ENCODE peak calls at places on chromosome 2, in eight cellular contexts. X is BE2C; N is substantia nigra; T is AG04449; I is AG08395; V is activated CD8-positive, alpha-beta memory T cell treated with anti-CD3 and anti-CD28 coated beads for 4 hours; R is iPS DF 6.9; H is cardiac fibroblast. P is an unnamed sample.

GRCh38 chr2:31219131-31219969 is 2.0 kb upstream of the CAPN14 start:
- DNase-seq in X (no peak), N (no peak), T (no peak), I (no peak), V (no peak), R (no peak), H (no peak), P (no peak)

GRCh38 chr2:15359716-15360531 is 201.2 kb downstream of the NBAS start:
- DNase-seq in X (no peak), N (no peak), T (peak; percentile 63), I (peak; percentile 62), V (no peak), R (no peak), H (peak; percentile 94), P (peak; percentile 42)

GRCh38 chr2:161136696-161137324 is 23.4 kb upstream of the TANK start:
- DNase-seq in X (no peak), N (no peak), T (no peak), I (peak; percentile 10), V (peak; percentile 3), R (no peak), H (peak; percentile 75), P (no peak)

GRCh38 chr2:1591978-1592907 is 152.1 kb downstream of the PXDN start:
- DNase-seq in X (peak; percentile 79), N (no peak), T (no peak), I (no peak), V (no peak), R (peak; percentile 68), H (peak; percentile 91), P (no peak)

GRCh38 chr2:134142903-134143302 is 111.0 kb upstream of the MGAT5 start:
- DNase-seq in X (no peak), N (no peak), T (no peak), I (no peak), V (no peak), R (no peak), H (peak; percentile 63), P (no peak)

GRCh38 chr2:99112617-99113016 is 28.9 kb upstream of the C2orf15 start:
- DNase-seq in X (no peak), N (no peak), T (no peak), I (no peak), V (no peak), R (no peak), H (no peak), P (no peak)

GRCh38 chr2:54303631-54304030 is 47.6 kb upstream of the TSPYL6 start:
- DNase-seq in X (no peak), N (no peak), T (no peak), I (no peak), V (no peak), R (no peak), H (no peak), P (no peak)

GRCh38 chr2:25736899-25737515 is 63.6 kb upstream of the DTNB start:
- DNase-seq in X (no peak), N (no peak), T (no peak), I (no peak), V (no peak), R (no peak), H (no peak), P (no peak)

GRCh38 chr2:220892018-220892634 is 680.0 kb downstream of the EPHA4 start:
- DNase-seq in X (no peak), N (no peak), T (no peak), I (no peak), V (no peak), R (no peak), H (no peak), P (no peak)

GRCh38 chr2:71742953-71743601 is 289.7 kb downstream of the DYSF start:
- DNase-seq in X (no peak), N (no peak), T (peak; percentile 37), I (peak; percentile 87), V (no peak), R (no peak), H (peak; percentile 94), P (peak; percentile 74)

GRCh38 chr2:200741468-200742202 is 70.1 kb upstream of the BZW1 start:
- DNase-seq in X (no peak), N (no peak), T (no peak), I (no peak), V (no peak), R (no peak), H (no peak), P (no peak)

GRCh38 chr2:2028041-2028440 is 283.7 kb upstream of the PXDN start:
- DNase-seq in X (no peak), N (no peak), T (no peak), I (no peak), V (no peak), R (no peak), H (no peak), P (no peak)

GRCh38 chr2:46737577-46737976 is 178.0 kb downstream of the MCFD2 start:
- DNase-seq in X (no peak), N (no peak), T (no peak), I (no peak), V (no peak), R (no peak), H (peak; percentile 55), P (no peak)

GRCh38 chr2:145022021-145022670 is 502.2 kb upstream of the ZEB2 start:
- DNase-seq in X (no peak), N (no peak), T (no peak), I (peak; percentile 13), V (no peak), R (no peak), H (peak; percentile 53), P (no peak)

GRCh38 chr2:160299540-160299939 is 99.5 kb upstream of the ITGB6 start:
- DNase-seq in X (no peak), N (no peak), T (no peak), I (no peak), V (no peak), R (no peak), H (peak; percentile 72), P (no peak)

GRCh38 chr2:195648780-195649179 is 8.2 kb upstream of the SLC39A10 start:
- DNase-seq in X (no peak), N (no peak), T (no peak), I (no peak), V (no peak), R (no peak), H (no peak), P (no peak)

GRCh38 chr2:84971799-84972790 is 1.1 kb downstream of the KCMF1 start:
- DNase-seq in X (peak; percentile 43), N (no peak), T (no peak), I (peak; percentile 31), V (peak; percentile 35), R (no peak), H (peak; percentile 48), P (no peak)

GRCh38 chr2:230360028-230360427 is 33.0 kb downstream of the SP140L start:
- DNase-seq in X (no peak), N (no peak), T (no peak), I (no peak), V (no peak), R (no peak), H (no peak), P (no peak)

GRCh38 chr2:3914243-3914642 is 210.9 kb downstream of the DCDC2C start:
- DNase-seq in X (no peak), N (no peak), T (no peak), I (no peak), V (no peak), R (no peak), H (no peak), P (no peak)

GRCh38 chr2:68251187-68251854 is 1.0 kb downstream of the PPP3R1 start:
- DNase-seq in X (peak; percentile 55), N (peak; percentile 13), T (no peak), I (peak; percentile 71), V (peak; percentile 53), R (peak; percentile 18), H (peak; percentile 80), P (peak; percentile 48)

GRCh38 chr2:196445991-196446390 is 193.5 kb upstream of the CCDC150 start:
- DNase-seq in X (no peak), N (no peak), T (no peak), I (no peak), V (no peak), R (no peak), H (no peak), P (no peak)

GRCh38 chr2:227884511-227884947 is 13.1 kb downstream of the DAW1 start:
- DNase-seq in X (peak; percentile 80), N (no peak), T (no peak), I (peak; percentile 84), V (no peak), R (peak; percentile 73), H (peak; percentile 85), P (no peak)

GRCh38 chr2:58032016-58032750 is 14.4 kb upstream of the VRK2 start:
- DNase-seq in X (no peak), N (no peak), T (no peak), I (no peak), V (no peak), R (no peak), H (peak; percentile 59), P (no peak)

GRCh38 chr2:6913415-6914157 is 3.6 kb upstream of the RNF144A start:
- DNase-seq in X (no peak), N (no peak), T (no peak), I (no peak), V (no peak), R (no peak), H (no peak), P (no peak)

P was measured in amniotic stem cell.